ENCODE peak calls at places on chromosomes 2 and 18, in nine cellular contexts. O is amniotic stem cell; X is activated CD4-positive, alpha-beta T cell treated with anti-CD3 and anti-CD28 coated beads, Interleukin-2, amount 50 U/mL, for 48 hours; C is stimulated activated naive CD8-positive, alpha-beta T cell treated with anti-CD3 and anti-CD28 coated beads, Interleukin-15, amount 100 ng/mL, for 72 hours; M is CD8-positive, alpha-beta memory T cell; Z is endothelial cell; F is stimulated activated naive B cell treated with anti-CD40 and anti-IgM and Interleukin-4, amounts not matched to agents 10 μg/mL and 1 μg/mL and 100 μg/mL, for 72 hours; Q is KBM-7; N is COLO829. P is an unnamed sample.

GRCh38 chr2:166365803-166366420 is 9.8 kb downstream of the SCN9A start:
- DNase-seq in Z (no peak), O (no peak), F (no peak), Q (peak; percentile 23), N (no peak), C (no peak), M (no peak), X (no peak), P (no peak)

GRCh38 chr2:55771612-55772011 is 78.0 kb upstream of the PNPT1 start:
- DNase-seq in Q (peak; percentile 17), N (peak; percentile 40), O (peak; percentile 14), Z (no peak), X (no peak), F (no peak), C (no peak), M (no peak), P (peak; percentile 57)

GRCh38 chr2:128623776-128624424 is 305.2 kb upstream of the HS6ST1 start:
- DNase-seq in N (no peak), Z (no peak), O (peak; percentile 63), Q (peak; percentile 67), X (peak; percentile 8), M (no peak), F (no peak), C (peak; percentile 51), P (peak; percentile 92)

GRCh38 chr2:182866095-182866460 is 359 bp downstream of the FRZB start:
- DNase-seq in N (no peak), O (no peak), X (no peak), F (no peak), Z (no peak), C (peak; percentile 1), Q (no peak), M (no peak), P (no peak)

GRCh38 chr2:43724728-43725526 is 48.7 kb upstream of the C1GALT1C1L start:
- DNase-seq in Q (no peak), M (no peak), N (no peak), X (no peak), O (no peak), Z (no peak), C (no peak), F (no peak), P (no peak)

GRCh38 chr2:27306657-27307544 is 1.3 kb downstream of the UCN start:
- DNase-seq in C (peak; percentile 38), M (peak; percentile 11), F (peak; percentile 16), O (no peak), X (peak; percentile 49), Z (no peak), N (no peak), Q (no peak), P (peak; percentile 26)

GRCh38 chr2:100891911-100892642 is 72.1 kb downstream of the NPAS2 start:
- DNase-seq in X (no peak), M (no peak), F (no peak), Z (no peak), C (no peak), N (peak; percentile 53), Q (peak; percentile 9), O (no peak), P (peak; percentile 72)

GRCh38 chr2:53422979-53423378 is 344.6 kb upstream of the CHAC2 start:
- DNase-seq in N (peak; percentile 51), O (peak; percentile 7), Q (peak; percentile 57), C (no peak), X (peak; percentile 6), F (no peak), Z (peak; percentile 42), M (no peak), P (peak; percentile 66)

GRCh38 chr2:26150243-26150642 is 22.6 kb upstream of the GAREM2 start:
- DNase-seq in O (no peak), Z (no peak), Q (peak; percentile 11), C (no peak), F (no peak), M (no peak), N (no peak), X (no peak), P (no peak)

GRCh38 chr2:144198116-144198515 is 321.8 kb downstream of the ZEB2 start:
- DNase-seq in Z (no peak), X (no peak), F (no peak), Q (peak; percentile 51), O (no peak), N (no peak), C (no peak), M (no peak), P (no peak)

GRCh38 chr2:101782427-101782792 is 84.9 kb downstream of the MAP4K4 start:
- DNase-seq in F (no peak), N (no peak), Z (no peak), O (no peak), C (no peak), X (no peak), Q (no peak), M (no peak), P (no peak)

GRCh38 chr18:40956213-40956612 is 998.8 kb upstream of the PIK3C3 start:
- DNase-seq in F (no peak), N (no peak), O (no peak), Q (no peak), Z (no peak), C (no peak), M (no peak), X (no peak), P (no peak)

GRCh38 chr2:130390460-130391057 is 34.7 kb downstream of the PTPN18 start:
- DNase-seq in Q (peak; percentile 31), N (no peak), X (no peak), M (no peak), Z (no peak), O (no peak), C (no peak), F (no peak), P (no peak)

GRCh38 chr2:38866773-38867443 is 8.8 kb downstream of the DHX57 start:
- DNase-seq in N (no peak), O (no peak), F (no peak), X (no peak), C (no peak), Q (no peak), M (no peak), Z (no peak), P (no peak)

GRCh38 chr2:18311413-18311812 is 249.0 kb downstream of the RDH14 start:
- DNase-seq in C (no peak), F (no peak), N (no peak), Z (no peak), M (no peak), O (no peak), X (no peak), Q (no peak), P (peak; percentile 44)

GRCh38 chr18:7459851-7460774 is 107.0 kb upstream of the PTPRM start:
- DNase-seq in Z (no peak), X (no peak), F (no peak), M (no peak), C (no peak), N (no peak), Q (no peak), O (no peak), P (peak; percentile 41)

GRCh38 chr18:75130591-75131274 is 78.2 kb downstream of the PTGR3 start:
- DNase-seq in N (no peak), Q (no peak), M (no peak), F (no peak), Z (no peak), O (no peak), X (no peak), C (no peak), P (no peak)

GRCh38 chr2:152566034-152566727 is 151.1 kb downstream of the PRPF40A start:
- DNase-seq in M (no peak), O (no peak), C (no peak), N (no peak), Q (no peak), F (no peak), Z (no peak), X (no peak), P (no peak)

GRCh38 chr2:74567862-74568261 is 13.3 kb downstream of the DOK1 start:
- DNase-seq in N (no peak), O (peak; percentile 39), M (no peak), Z (no peak), F (no peak), Q (no peak), C (no peak), X (no peak), P (peak; percentile 67)

GRCh38 chr2:106223347-106223746 is 29.2 kb upstream of the UXS1 start:
- DNase-seq in N (no peak), O (no peak), M (no peak), Q (no peak), C (no peak), Z (no peak), F (no peak), X (no peak), P (no peak)

GRCh38 chr18:24023185-24023814 is 8.7 kb downstream of the TTC39C start:
- DNase-seq in C (no peak), F (no peak), O (no peak), Q (no peak), M (no peak), Z (peak; percentile 11), N (no peak), X (no peak), P (no peak)

GRCh38 chr2:189874571-189875320 is 90.5 kb downstream of the PMS1 start:
- DNase-seq in F (no peak), N (no peak), Z (no peak), Q (no peak), C (no peak), O (no peak), X (no peak), M (no peak), P (no peak)

GRCh38 chr2:122244830-122245229 is 489.4 kb downstream of the TSN start:
- DNase-seq in F (no peak), Z (no peak), O (no peak), X (no peak), N (no peak), Q (no peak), M (no peak), C (no peak), P (no peak)

GRCh38 chr2:181368036-181368435 is 89.2 kb upstream of the ITGA4 start:
- DNase-seq in X (no peak), O (no peak), N (no peak), C (no peak), F (no peak), Q (no peak), Z (no peak), M (no peak), P (no peak)

GRCh38 chr2:217301142-217301541 is 441.3 kb upstream of the TNP1 start:
- DNase-seq in C (no peak), X (no peak), N (no peak), M (no peak), Z (no peak), Q (no peak), O (no peak), F (no peak), P (no peak)

GRCh38 chr2:95347681-95348608 is 50.8 kb downstream of the KCNIP3 start:
- DNase-seq in X (no peak), Z (no peak), Q (no peak), O (no peak), N (no peak), C (no peak), F (no peak), M (no peak), P (no peak)

GRCh38 chr2:136444323-136444722 is 321.0 kb upstream of the THSD7B start:
- DNase-seq in X (no peak), F (no peak), C (no peak), N (no peak), M (no peak), Q (no peak), O (no peak), Z (no peak), P (no peak)

GRCh38 chr2:175793649-175794048 is 208.4 kb downstream of the LNPK start:
- DNase-seq in X (no peak), M (no peak), O (no peak), F (no peak), Z (no peak), C (no peak), N (no peak), Q (no peak), P (no peak)

GRCh38 chr18:13532406-13533075 is 193.8 kb downstream of the FAM210A start:
- DNase-seq in F (no peak), M (no peak), C (no peak), X (no peak), Z (no peak), O (no peak), Q (no peak), N (no peak), P (no peak)

GRCh38 chr2:133788391-133788790 is 220.1 kb upstream of the NCKAP5 start:
- DNase-seq in X (no peak), N (no peak), M (no peak), O (no peak), Q (no peak), Z (no peak), C (no peak), F (no peak), P (peak; percentile 32)

GRCh38 chr2:105969552-105969951 is 224.5 kb downstream of the UXS1 start:
- DNase-seq in O (no peak), N (no peak), Z (peak; percentile 46), M (no peak), F (no peak), X (peak; percentile 37), Q (peak; percentile 57), C (no peak), P (no peak)

P was measured in GM03348.